ENCODE peak calls at places on chromosomes 4 and X, in nine cellular contexts. One of them, this sample, is unnamed.

GRCh38 chrX:57155171-57155570 is 18.0 kb upstream of the SPIN2A start:
- DNase-seq in stimulated activated CD4-positive, alpha-beta T cell treated with anti-CD3 and anti-CD28 coated beads, Interleukin-1b, Interleukin-23, amount 100 ng/mL, for 1 hour: no peak
- DNase-seq in fibroblast of mammary gland: no peak
- DNase-seq in GM20000: no peak
- DNase-seq in activated CD4-positive, alpha-beta T cell treated with anti-CD3 and anti-CD28 coated beads for 24 hours: no peak
- DNase-seq in NCI-H1436: no peak
- DNase-seq in choroid plexus epithelial cell: no peak
- DNase-seq in cerebellum: no peak
- DNase-seq in stomach: no peak
- DNase-seq in this sample: no peak

GRCh38 chrX:116490091-116490490 is 27.3 kb upstream of the CT83 start:
- DNase-seq in stimulated activated CD4-positive, alpha-beta T cell treated with anti-CD3 and anti-CD28 coated beads, Interleukin-1b, Interleukin-23, amount 100 ng/mL, for 1 hour: no peak
- DNase-seq in fibroblast of mammary gland: peak; percentile 8
- DNase-seq in GM20000: no peak
- DNase-seq in activated CD4-positive, alpha-beta T cell treated with anti-CD3 and anti-CD28 coated beads for 24 hours: no peak
- DNase-seq in NCI-H1436: no peak
- DNase-seq in choroid plexus epithelial cell: peak; percentile 4
- DNase-seq in cerebellum: no peak
- DNase-seq in stomach: no peak
- DNase-seq in this sample: no peak

GRCh38 chrX:100895365-100896075 is 21.4 kb upstream of the NOX1 start:
- DNase-seq in stimulated activated CD4-positive, alpha-beta T cell treated with anti-CD3 and anti-CD28 coated beads, Interleukin-1b, Interleukin-23, amount 100 ng/mL, for 1 hour: no peak
- DNase-seq in fibroblast of mammary gland: peak; percentile 51
- DNase-seq in GM20000: peak; percentile 18
- DNase-seq in activated CD4-positive, alpha-beta T cell treated with anti-CD3 and anti-CD28 coated beads for 24 hours: peak; percentile 4
- DNase-seq in NCI-H1436: peak; percentile 30
- DNase-seq in choroid plexus epithelial cell: peak; percentile 65
- DNase-seq in cerebellum: peak; percentile 2
- DNase-seq in stomach: peak; percentile 33
- DNase-seq in this sample: peak; percentile 45

GRCh38 chr4:165834116-165834515 is 38.9 kb upstream of the TLL1 start:
- DNase-seq in stimulated activated CD4-positive, alpha-beta T cell treated with anti-CD3 and anti-CD28 coated beads, Interleukin-1b, Interleukin-23, amount 100 ng/mL, for 1 hour: no peak
- DNase-seq in fibroblast of mammary gland: no peak
- DNase-seq in GM20000: no peak
- DNase-seq in activated CD4-positive, alpha-beta T cell treated with anti-CD3 and anti-CD28 coated beads for 24 hours: no peak
- DNase-seq in NCI-H1436: peak; percentile 41
- DNase-seq in choroid plexus epithelial cell: no peak
- DNase-seq in cerebellum: peak; percentile 80
- DNase-seq in stomach: no peak
- DNase-seq in this sample: no peak

GRCh38 chr4:3520276-3520675 is 11.9 kb downstream of the LRPAP1 start:
- DNase-seq in stimulated activated CD4-positive, alpha-beta T cell treated with anti-CD3 and anti-CD28 coated beads, Interleukin-1b, Interleukin-23, amount 100 ng/mL, for 1 hour: no peak
- DNase-seq in fibroblast of mammary gland: no peak
- DNase-seq in GM20000: no peak
- DNase-seq in activated CD4-positive, alpha-beta T cell treated with anti-CD3 and anti-CD28 coated beads for 24 hours: no peak
- DNase-seq in NCI-H1436: no peak
- DNase-seq in choroid plexus epithelial cell: no peak
- DNase-seq in cerebellum: no peak
- DNase-seq in stomach: no peak
- DNase-seq in this sample: no peak

GRCh38 chrX:56833626-56834025 is 104.6 kb downstream of the NBDY start:
- DNase-seq in stimulated activated CD4-positive, alpha-beta T cell treated with anti-CD3 and anti-CD28 coated beads, Interleukin-1b, Interleukin-23, amount 100 ng/mL, for 1 hour: no peak
- DNase-seq in fibroblast of mammary gland: no peak
- DNase-seq in GM20000: no peak
- DNase-seq in activated CD4-positive, alpha-beta T cell treated with anti-CD3 and anti-CD28 coated beads for 24 hours: no peak
- DNase-seq in NCI-H1436: no peak
- DNase-seq in choroid plexus epithelial cell: no peak
- DNase-seq in cerebellum: no peak
- DNase-seq in stomach: no peak
- DNase-seq in this sample: no peak

GRCh38 chrX:10239611-10240064 is 82.9 kb downstream of the CLCN4 start:
- DNase-seq in stimulated activated CD4-positive, alpha-beta T cell treated with anti-CD3 and anti-CD28 coated beads, Interleukin-1b, Interleukin-23, amount 100 ng/mL, for 1 hour: no peak
- DNase-seq in fibroblast of mammary gland: peak; percentile 83
- DNase-seq in GM20000: no peak
- DNase-seq in activated CD4-positive, alpha-beta T cell treated with anti-CD3 and anti-CD28 coated beads for 24 hours: no peak
- DNase-seq in NCI-H1436: no peak
- DNase-seq in choroid plexus epithelial cell: peak; percentile 55
- DNase-seq in cerebellum: no peak
- DNase-seq in stomach: no peak
- DNase-seq in this sample: no peak

GRCh38 chrX:69027181-69028005 is 137.9 kb downstream of the PJA1 start:
- DNase-seq in stimulated activated CD4-positive, alpha-beta T cell treated with anti-CD3 and anti-CD28 coated beads, Interleukin-1b, Interleukin-23, amount 100 ng/mL, for 1 hour: no peak
- DNase-seq in fibroblast of mammary gland: peak; percentile 66
- DNase-seq in GM20000: peak; percentile 19
- DNase-seq in activated CD4-positive, alpha-beta T cell treated with anti-CD3 and anti-CD28 coated beads for 24 hours: no peak
- DNase-seq in NCI-H1436: no peak
- DNase-seq in choroid plexus epithelial cell: peak; percentile 91
- DNase-seq in cerebellum: no peak
- DNase-seq in stomach: peak; percentile 47
- DNase-seq in this sample: peak; percentile 66

GRCh38 chr4:48343035-48343434 is 1.7 kb downstream of the SLAIN2 start:
- DNase-seq in stimulated activated CD4-positive, alpha-beta T cell treated with anti-CD3 and anti-CD28 coated beads, Interleukin-1b, Interleukin-23, amount 100 ng/mL, for 1 hour: no peak
- DNase-seq in fibroblast of mammary gland: no peak
- DNase-seq in GM20000: no peak
- DNase-seq in activated CD4-positive, alpha-beta T cell treated with anti-CD3 and anti-CD28 coated beads for 24 hours: no peak
- DNase-seq in NCI-H1436: no peak
- DNase-seq in choroid plexus epithelial cell: no peak
- DNase-seq in cerebellum: no peak
- DNase-seq in stomach: no peak
- DNase-seq in this sample: no peak

GRCh38 chr4:83010111-83010521 is 507 bp downstream of the LIN54 start:
- DNase-seq in stimulated activated CD4-positive, alpha-beta T cell treated with anti-CD3 and anti-CD28 coated beads, Interleukin-1b, Interleukin-23, amount 100 ng/mL, for 1 hour: no peak
- DNase-seq in fibroblast of mammary gland: peak; percentile 53
- DNase-seq in GM20000: no peak
- DNase-seq in activated CD4-positive, alpha-beta T cell treated with anti-CD3 and anti-CD28 coated beads for 24 hours: no peak
- DNase-seq in NCI-H1436: no peak
- DNase-seq in choroid plexus epithelial cell: peak; percentile 53
- DNase-seq in cerebellum: peak; percentile 15
- DNase-seq in stomach: no peak
- DNase-seq in this sample: no peak

GRCh38 chrX:20374866-20375530 is 108.3 kb upstream of the RPS6KA3 start:
- DNase-seq in stimulated activated CD4-positive, alpha-beta T cell treated with anti-CD3 and anti-CD28 coated beads, Interleukin-1b, Interleukin-23, amount 100 ng/mL, for 1 hour: no peak
- DNase-seq in fibroblast of mammary gland: peak; percentile 6
- DNase-seq in GM20000: peak; percentile 11
- DNase-seq in activated CD4-positive, alpha-beta T cell treated with anti-CD3 and anti-CD28 coated beads for 24 hours: no peak
- DNase-seq in NCI-H1436: no peak
- DNase-seq in choroid plexus epithelial cell: no peak
- DNase-seq in cerebellum: no peak
- DNase-seq in stomach: no peak
- DNase-seq in this sample: no peak

GRCh38 chr4:122739174-122739573 is 6.7 kb downstream of the BBS12 start:
- DNase-seq in stimulated activated CD4-positive, alpha-beta T cell treated with anti-CD3 and anti-CD28 coated beads, Interleukin-1b, Interleukin-23, amount 100 ng/mL, for 1 hour: no peak
- DNase-seq in fibroblast of mammary gland: peak; percentile 90
- DNase-seq in GM20000: no peak
- DNase-seq in activated CD4-positive, alpha-beta T cell treated with anti-CD3 and anti-CD28 coated beads for 24 hours: no peak
- DNase-seq in NCI-H1436: no peak
- DNase-seq in choroid plexus epithelial cell: peak; percentile 96
- DNase-seq in cerebellum: no peak
- DNase-seq in stomach: no peak
- DNase-seq in this sample: no peak

GRCh38 chr4:147034372-147034771 is 88.7 kb upstream of the TTC29 start:
- DNase-seq in stimulated activated CD4-positive, alpha-beta T cell treated with anti-CD3 and anti-CD28 coated beads, Interleukin-1b, Interleukin-23, amount 100 ng/mL, for 1 hour: no peak
- DNase-seq in fibroblast of mammary gland: peak; percentile 43
- DNase-seq in GM20000: no peak
- DNase-seq in activated CD4-positive, alpha-beta T cell treated with anti-CD3 and anti-CD28 coated beads for 24 hours: no peak
- DNase-seq in NCI-H1436: no peak
- DNase-seq in choroid plexus epithelial cell: peak; percentile 32
- DNase-seq in cerebellum: no peak
- DNase-seq in stomach: no peak
- DNase-seq in this sample: no peak

GRCh38 chrX:37371578-37371981 is 22.4 kb downstream of the PRRG1 start:
- DNase-seq in stimulated activated CD4-positive, alpha-beta T cell treated with anti-CD3 and anti-CD28 coated beads, Interleukin-1b, Interleukin-23, amount 100 ng/mL, for 1 hour: no peak
- DNase-seq in fibroblast of mammary gland: peak; percentile 23
- DNase-seq in GM20000: no peak
- DNase-seq in activated CD4-positive, alpha-beta T cell treated with anti-CD3 and anti-CD28 coated beads for 24 hours: no peak
- DNase-seq in NCI-H1436: no peak
- DNase-seq in choroid plexus epithelial cell: no peak
- DNase-seq in cerebellum: no peak
- DNase-seq in stomach: no peak
- DNase-seq in this sample: no peak

GRCh38 chr4:25837107-25837506 is 25.7 kb downstream of the SEL1L3 start:
- DNase-seq in stimulated activated CD4-positive, alpha-beta T cell treated with anti-CD3 and anti-CD28 coated beads, Interleukin-1b, Interleukin-23, amount 100 ng/mL, for 1 hour: no peak
- DNase-seq in fibroblast of mammary gland: no peak
- DNase-seq in GM20000: no peak
- DNase-seq in activated CD4-positive, alpha-beta T cell treated with anti-CD3 and anti-CD28 coated beads for 24 hours: no peak
- DNase-seq in NCI-H1436: no peak
- DNase-seq in choroid plexus epithelial cell: no peak
- DNase-seq in cerebellum: peak; percentile 63
- DNase-seq in stomach: no peak
- DNase-seq in this sample: no peak

GRCh38 chr4:20337261-20337664 is 85.6 kb downstream of the SLIT2 start:
- DNase-seq in stimulated activated CD4-positive, alpha-beta T cell treated with anti-CD3 and anti-CD28 coated beads, Interleukin-1b, Interleukin-23, amount 100 ng/mL, for 1 hour: no peak
- DNase-seq in fibroblast of mammary gland: peak; percentile 72
- DNase-seq in GM20000: no peak
- DNase-seq in activated CD4-positive, alpha-beta T cell treated with anti-CD3 and anti-CD28 coated beads for 24 hours: no peak
- DNase-seq in NCI-H1436: no peak
- DNase-seq in choroid plexus epithelial cell: peak; percentile 96
- DNase-seq in cerebellum: no peak
- DNase-seq in stomach: no peak
- DNase-seq in this sample: no peak

GRCh38 chr4:37663552-37663951 is 22.6 kb downstream of the RELL1 start:
- DNase-seq in stimulated activated CD4-positive, alpha-beta T cell treated with anti-CD3 and anti-CD28 coated beads, Interleukin-1b, Interleukin-23, amount 100 ng/mL, for 1 hour: no peak
- DNase-seq in fibroblast of mammary gland: no peak
- DNase-seq in GM20000: no peak
- DNase-seq in activated CD4-positive, alpha-beta T cell treated with anti-CD3 and anti-CD28 coated beads for 24 hours: no peak
- DNase-seq in NCI-H1436: no peak
- DNase-seq in choroid plexus epithelial cell: no peak
- DNase-seq in cerebellum: no peak
- DNase-seq in stomach: no peak
- DNase-seq in this sample: no peak

GRCh38 chr4:54103190-54103574 is 3.2 kb downstream of the GSX2 start:
- DNase-seq in stimulated activated CD4-positive, alpha-beta T cell treated with anti-CD3 and anti-CD28 coated beads, Interleukin-1b, Interleukin-23, amount 100 ng/mL, for 1 hour: no peak
- DNase-seq in fibroblast of mammary gland: no peak
- DNase-seq in GM20000: no peak
- DNase-seq in activated CD4-positive, alpha-beta T cell treated with anti-CD3 and anti-CD28 coated beads for 24 hours: no peak
- DNase-seq in NCI-H1436: no peak
- DNase-seq in choroid plexus epithelial cell: peak; percentile 18
- DNase-seq in cerebellum: no peak
- DNase-seq in stomach: no peak
- DNase-seq in this sample: no peak

GRCh38 chr4:46388860-46389259 is 1.1 kb downstream of the GABRA2 start:
- DNase-seq in stimulated activated CD4-positive, alpha-beta T cell treated with anti-CD3 and anti-CD28 coated beads, Interleukin-1b, Interleukin-23, amount 100 ng/mL, for 1 hour: no peak
- DNase-seq in fibroblast of mammary gland: no peak
- DNase-seq in GM20000: no peak
- DNase-seq in activated CD4-positive, alpha-beta T cell treated with anti-CD3 and anti-CD28 coated beads for 24 hours: no peak
- DNase-seq in NCI-H1436: no peak
- DNase-seq in choroid plexus epithelial cell: peak; percentile 16
- DNase-seq in cerebellum: no peak
- DNase-seq in stomach: no peak
- DNase-seq in this sample: no peak

GRCh38 chr4:166737430-166737829 is 496.9 kb downstream of the SPOCK3 start:
- DNase-seq in stimulated activated CD4-positive, alpha-beta T cell treated with anti-CD3 and anti-CD28 coated beads, Interleukin-1b, Interleukin-23, amount 100 ng/mL, for 1 hour: no peak
- DNase-seq in fibroblast of mammary gland: no peak
- DNase-seq in GM20000: no peak
- DNase-seq in activated CD4-positive, alpha-beta T cell treated with anti-CD3 and anti-CD28 coated beads for 24 hours: no peak
- DNase-seq in NCI-H1436: no peak
- DNase-seq in choroid plexus epithelial cell: no peak
- DNase-seq in cerebellum: no peak
- DNase-seq in stomach: no peak
- DNase-seq in this sample: no peak

GRCh38 chr4:167219090-167219489 is 15.2 kb downstream of the SPOCK3 start:
- DNase-seq in stimulated activated CD4-positive, alpha-beta T cell treated with anti-CD3 and anti-CD28 coated beads, Interleukin-1b, Interleukin-23, amount 100 ng/mL, for 1 hour: no peak
- DNase-seq in fibroblast of mammary gland: no peak
- DNase-seq in GM20000: no peak
- DNase-seq in activated CD4-positive, alpha-beta T cell treated with anti-CD3 and anti-CD28 coated beads for 24 hours: no peak
- DNase-seq in NCI-H1436: peak; percentile 68
- DNase-seq in choroid plexus epithelial cell: no peak
- DNase-seq in cerebellum: no peak
- DNase-seq in stomach: no peak
- DNase-seq in this sample: no peak

GRCh38 chrX:39957816-39958561 is 139.8 kb downstream of the BCOR start:
- DNase-seq in stimulated activated CD4-positive, alpha-beta T cell treated with anti-CD3 and anti-CD28 coated beads, Interleukin-1b, Interleukin-23, amount 100 ng/mL, for 1 hour: no peak
- DNase-seq in fibroblast of mammary gland: peak; percentile 29
- DNase-seq in GM20000: no peak
- DNase-seq in activated CD4-positive, alpha-beta T cell treated with anti-CD3 and anti-CD28 coated beads for 24 hours: no peak
- DNase-seq in NCI-H1436: no peak
- DNase-seq in choroid plexus epithelial cell: no peak
- DNase-seq in cerebellum: no peak
- DNase-seq in stomach: no peak
- DNase-seq in this sample: no peak

GRCh38 chr4:124432500-124432899 is 280.0 kb downstream of the ANKRD50 start:
- DNase-seq in stimulated activated CD4-positive, alpha-beta T cell treated with anti-CD3 and anti-CD28 coated beads, Interleukin-1b, Interleukin-23, amount 100 ng/mL, for 1 hour: no peak
- DNase-seq in fibroblast of mammary gland: peak; percentile 64
- DNase-seq in GM20000: no peak
- DNase-seq in activated CD4-positive, alpha-beta T cell treated with anti-CD3 and anti-CD28 coated beads for 24 hours: no peak
- DNase-seq in NCI-H1436: no peak
- DNase-seq in choroid plexus epithelial cell: peak; percentile 70
- DNase-seq in cerebellum: no peak
- DNase-seq in stomach: no peak
- DNase-seq in this sample: no peak

GRCh38 chrX:123959281-123960063 is 2.0 kb upstream of the STAG2 start:
- DNase-seq in stimulated activated CD4-positive, alpha-beta T cell treated with anti-CD3 and anti-CD28 coated beads, Interleukin-1b, Interleukin-23, amount 100 ng/mL, for 1 hour: no peak
- DNase-seq in fibroblast of mammary gland: peak; percentile 34
- DNase-seq in GM20000: no peak
- DNase-seq in activated CD4-positive, alpha-beta T cell treated with anti-CD3 and anti-CD28 coated beads for 24 hours: no peak
- DNase-seq in NCI-H1436: no peak
- DNase-seq in choroid plexus epithelial cell: peak; percentile 38
- DNase-seq in cerebellum: peak; percentile 51
- DNase-seq in stomach: peak; percentile 49
- DNase-seq in this sample: peak; percentile 45

GRCh38 chrX:115311666-115312065 is 22.2 kb downstream of the LUZP4 start:
- DNase-seq in stimulated activated CD4-positive, alpha-beta T cell treated with anti-CD3 and anti-CD28 coated beads, Interleukin-1b, Interleukin-23, amount 100 ng/mL, for 1 hour: no peak
- DNase-seq in fibroblast of mammary gland: no peak
- DNase-seq in GM20000: no peak
- DNase-seq in activated CD4-positive, alpha-beta T cell treated with anti-CD3 and anti-CD28 coated beads for 24 hours: no peak
- DNase-seq in NCI-H1436: no peak
- DNase-seq in choroid plexus epithelial cell: peak; percentile 12
- DNase-seq in cerebellum: no peak
- DNase-seq in stomach: no peak
- DNase-seq in this sample: no peak

GRCh38 chr4:60952921-60953320 is 247.2 kb upstream of the ADGRL3 start:
- DNase-seq in stimulated activated CD4-positive, alpha-beta T cell treated with anti-CD3 and anti-CD28 coated beads, Interleukin-1b, Interleukin-23, amount 100 ng/mL, for 1 hour: no peak
- DNase-seq in fibroblast of mammary gland: no peak
- DNase-seq in GM20000: no peak
- DNase-seq in activated CD4-positive, alpha-beta T cell treated with anti-CD3 and anti-CD28 coated beads for 24 hours: no peak
- DNase-seq in NCI-H1436: no peak
- DNase-seq in choroid plexus epithelial cell: no peak
- DNase-seq in cerebellum: no peak
- DNase-seq in stomach: no peak
- DNase-seq in this sample: no peak

GRCh38 chr4:80831383-80832361 is 198.8 kb upstream of the BMP3 start:
- DNase-seq in stimulated activated CD4-positive, alpha-beta T cell treated with anti-CD3 and anti-CD28 coated beads, Interleukin-1b, Interleukin-23, amount 100 ng/mL, for 1 hour: no peak
- DNase-seq in fibroblast of mammary gland: peak; percentile 40
- DNase-seq in GM20000: no peak
- DNase-seq in activated CD4-positive, alpha-beta T cell treated with anti-CD3 and anti-CD28 coated beads for 24 hours: no peak
- DNase-seq in NCI-H1436: no peak
- DNase-seq in choroid plexus epithelial cell: no peak
- DNase-seq in cerebellum: no peak
- DNase-seq in stomach: no peak
- DNase-seq in this sample: no peak

GRCh38 chr4:5378002-5378401 is 326.7 kb downstream of the STK32B start:
- DNase-seq in stimulated activated CD4-positive, alpha-beta T cell treated with anti-CD3 and anti-CD28 coated beads, Interleukin-1b, Interleukin-23, amount 100 ng/mL, for 1 hour: no peak
- DNase-seq in fibroblast of mammary gland: peak; percentile 7
- DNase-seq in GM20000: no peak
- DNase-seq in activated CD4-positive, alpha-beta T cell treated with anti-CD3 and anti-CD28 coated beads for 24 hours: no peak
- DNase-seq in NCI-H1436: no peak
- DNase-seq in choroid plexus epithelial cell: peak; percentile 19
- DNase-seq in cerebellum: no peak
- DNase-seq in stomach: no peak
- DNase-seq in this sample: no peak

GRCh38 chr4:77012726-77013125 is 63.1 kb downstream of the CCNI start:
- DNase-seq in stimulated activated CD4-positive, alpha-beta T cell treated with anti-CD3 and anti-CD28 coated beads, Interleukin-1b, Interleukin-23, amount 100 ng/mL, for 1 hour: no peak
- DNase-seq in fibroblast of mammary gland: no peak
- DNase-seq in GM20000: no peak
- DNase-seq in activated CD4-positive, alpha-beta T cell treated with anti-CD3 and anti-CD28 coated beads for 24 hours: no peak
- DNase-seq in NCI-H1436: no peak
- DNase-seq in choroid plexus epithelial cell: no peak
- DNase-seq in cerebellum: no peak
- DNase-seq in stomach: no peak
- DNase-seq in this sample: no peak

GRCh38 chr4:100294356-100294755 is 104.1 kb upstream of the DDIT4L start:
- DNase-seq in stimulated activated CD4-positive, alpha-beta T cell treated with anti-CD3 and anti-CD28 coated beads, Interleukin-1b, Interleukin-23, amount 100 ng/mL, for 1 hour: no peak
- DNase-seq in fibroblast of mammary gland: peak; percentile 58
- DNase-seq in GM20000: no peak
- DNase-seq in activated CD4-positive, alpha-beta T cell treated with anti-CD3 and anti-CD28 coated beads for 24 hours: no peak
- DNase-seq in NCI-H1436: no peak
- DNase-seq in choroid plexus epithelial cell: peak; percentile 35
- DNase-seq in cerebellum: no peak
- DNase-seq in stomach: no peak
- DNase-seq in this sample: no peak

GRCh38 chr4:48939785-48940184 is 33.2 kb upstream of the OCIAD2 start:
- DNase-seq in stimulated activated CD4-positive, alpha-beta T cell treated with anti-CD3 and anti-CD28 coated beads, Interleukin-1b, Interleukin-23, amount 100 ng/mL, for 1 hour: no peak
- DNase-seq in fibroblast of mammary gland: peak; percentile 80
- DNase-seq in GM20000: no peak
- DNase-seq in activated CD4-positive, alpha-beta T cell treated with anti-CD3 and anti-CD28 coated beads for 24 hours: no peak
- DNase-seq in NCI-H1436: no peak
- DNase-seq in choroid plexus epithelial cell: peak; percentile 88
- DNase-seq in cerebellum: no peak
- DNase-seq in stomach: no peak
- DNase-seq in this sample: no peak